ENCODE peak calls at places on chromosomes 11 and 22, in nine cellular contexts. V is ascending aorta, S is fibroblast of mammary gland, Q is upper lobe of right lung, M is epithelial cell of esophagus, C is dorsolateral prefrontal cortex, F is lower lobe of right lung, W is transverse colon, P is BE2C. B is an unnamed sample.

GRCh38 chr11:117663389-117663788 is 133.6 kb downstream of the DSCAML1 start:
- DNase-seq in V (no peak), S (no peak), Q (no peak), M (no peak), C (peak), F (no peak), W (no peak), P (no peak), B (no peak)

GRCh38 chr11:70466154-70466553 is 67.8 kb downstream of the CTTN start:
- DNase-seq in V (no peak), S (peak), Q (peak), M (peak), C (no peak), F (no peak), W (no peak), P (no peak), B (no peak)

GRCh38 chr22:26481112-26481693 is 2.4 kb downstream of the HPS4 start:
- DNase-seq in V (no peak), S (no peak), Q (no peak), M (peak), C (no peak), F (no peak), W (no peak), P (no peak), B (no peak)

GRCh38 chr11:112156153-112156552 is 7.7 kb downstream of the IL18 start:
- DNase-seq in V (no peak), S (no peak), Q (no peak), M (no peak), C (no peak), F (no peak), W (no peak), P (no peak), B (no peak)

GRCh38 chr11:289145-289705 is 299 bp downstream of the PGGHG start:
- DNase-seq in V (no peak), S (no peak), Q (no peak), M (no peak), C (no peak), F (no peak), W (peak), P (no peak), B (no peak)

GRCh38 chr11:64890084-64890944 is 11.9 kb upstream of the EHD1 start:
- DNase-seq in V (no peak), S (no peak), Q (no peak), M (no peak), C (no peak), F (no peak), W (peak), P (no peak), B (no peak)

GRCh38 chr11:61045271-61045670 is 57.0 kb upstream of the CD5 start:
- DNase-seq in V (no peak), S (no peak), Q (no peak), M (peak), C (no peak), F (no peak), W (no peak), P (no peak), B (no peak)

GRCh38 chr11:69750108-69750850 is 24.9 kb downstream of the FGF4 start:
- DNase-seq in V (no peak), S (no peak), Q (no peak), M (no peak), C (no peak), F (no peak), W (no peak), P (no peak), B (no peak)

GRCh38 chr11:90219438-90219837 is 3.4 kb downstream of the CHORDC1 start:
- DNase-seq in V (no peak), S (no peak), Q (no peak), M (peak), C (no peak), F (no peak), W (no peak), P (no peak), B (no peak)

GRCh38 chr11:74024630-74025029 is 15.7 kb upstream of the UCP3 start:
- DNase-seq in V (peak), S (peak), Q (no peak), M (peak), C (no peak), F (peak), W (peak), P (no peak), B (peak)

GRCh38 chr22:30754971-30755759 is 60.5 kb downstream of the OSBP2 start:
- DNase-seq in V (no peak), S (peak), Q (no peak), M (peak), C (peak), F (no peak), W (peak), P (peak), B (peak)

GRCh38 chr22:40243891-40244290 is 66.2 kb downstream of the TNRC6B start:
- DNase-seq in V (no peak), S (no peak), Q (no peak), M (no peak), C (no peak), F (no peak), W (no peak), P (no peak), B (no peak)

GRCh38 chr11:75562836-75563484 is 907 bp downstream of the SERPINH1 start:
- DNase-seq in V (no peak), S (peak), Q (no peak), M (peak), C (no peak), F (no peak), W (peak), P (no peak), B (no peak)

GRCh38 chr11:13449522-13449921 is 13.5 kb downstream of the BTBD10 start:
- DNase-seq in V (no peak), S (no peak), Q (no peak), M (no peak), C (no peak), F (no peak), W (no peak), P (no peak), B (no peak)

GRCh38 chr22:20298110-20298802 is 21.6 kb downstream of the DGCR6L start:
- DNase-seq in V (no peak), S (no peak), Q (no peak), M (no peak), C (no peak), F (no peak), W (no peak), P (no peak), B (no peak)
- H3K4me3 ChIP-seq in V (peak), S (no peak), Q (peak), M (peak), C (peak), F (peak), W (peak), P (no peak), B (no peak)

DNA sequence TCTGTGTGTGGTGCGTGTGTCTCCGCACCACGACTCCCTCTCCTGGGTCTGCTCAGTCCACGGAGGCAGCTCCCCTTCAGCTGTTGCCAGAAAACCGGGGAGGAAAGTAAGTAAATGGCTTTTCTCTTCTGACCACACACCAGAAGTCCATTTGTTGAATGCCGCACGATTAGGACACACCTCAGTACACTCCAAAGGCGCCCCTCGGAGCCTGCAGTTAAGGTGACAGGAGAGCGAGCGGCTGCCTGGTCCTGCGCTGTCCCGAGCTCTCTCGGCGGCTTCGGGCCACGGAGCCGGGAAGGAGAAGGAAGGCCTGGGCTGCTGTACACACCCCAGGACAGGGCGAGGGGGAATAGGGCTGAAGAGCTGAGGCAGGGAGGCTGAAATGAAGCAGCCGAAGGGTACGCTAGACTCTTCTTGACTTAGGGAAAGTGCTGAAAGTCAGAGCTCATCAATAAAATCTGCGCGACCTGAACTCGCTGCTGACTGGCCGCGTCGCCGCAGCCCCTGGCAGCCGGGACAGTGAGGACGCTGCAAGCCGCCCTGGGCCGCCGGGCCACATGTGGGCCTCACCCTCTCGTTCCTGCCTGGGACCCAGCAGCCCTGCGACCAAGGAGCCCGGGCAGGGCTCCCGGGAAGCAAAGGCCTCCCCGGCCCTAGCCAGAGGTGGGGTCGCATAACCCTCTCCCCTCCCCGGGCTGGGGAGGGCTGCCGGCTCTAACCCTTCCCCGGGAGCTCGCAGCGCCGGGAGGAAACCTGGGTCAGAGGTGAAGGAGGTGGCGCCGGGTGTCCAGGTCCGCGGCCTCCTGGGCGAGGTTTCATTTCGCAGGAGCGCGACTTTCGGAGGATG is 1.5 kb upstream of the PAX6 start:
- DNase-seq in V (no peak), S (no peak), Q (no peak), M (no peak), C (no peak), F (no peak), W (no peak), P (no peak), B (no peak)
- H3K4me3 ChIP-seq in V (peak), S (peak), Q (peak), M (peak), C (peak), F (peak), W (peak), P (peak), B (peak)

DNA sequence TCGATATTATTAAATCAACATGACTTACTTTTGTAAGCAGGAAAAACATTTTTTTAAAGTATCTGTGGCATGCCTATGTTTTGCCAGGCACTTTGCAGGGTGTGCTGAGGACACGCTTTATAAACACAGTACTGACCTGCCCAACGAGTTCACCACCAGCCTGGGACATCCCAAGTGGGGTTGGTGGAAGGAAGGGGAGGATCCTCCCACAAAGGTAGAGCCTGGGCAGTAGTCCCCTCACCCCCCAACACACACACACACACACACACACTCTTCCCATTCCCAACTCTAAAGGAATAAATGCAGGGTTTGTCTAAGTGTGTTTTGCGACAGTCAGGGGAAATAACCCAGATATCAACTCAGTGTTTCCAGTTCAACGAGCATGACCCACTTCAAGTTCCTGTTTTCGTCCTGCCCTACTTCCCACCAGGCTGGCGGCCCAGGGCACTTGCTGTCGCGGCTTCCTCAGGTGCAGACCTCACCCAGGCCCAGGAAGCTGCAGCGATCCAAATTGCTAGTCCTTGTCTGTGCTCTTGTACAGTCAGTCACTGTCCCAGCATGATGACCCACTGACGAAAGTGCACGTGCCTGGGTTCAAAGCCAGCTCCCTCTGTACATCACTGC is 3.1 kb downstream of the CERK start:
- DNase-seq in V (no peak), S (no peak), Q (peak), M (no peak), C (no peak), F (peak), W (peak), P (peak), B (no peak)
- H3K4me3 ChIP-seq in V (no peak), S (no peak), Q (no peak), M (no peak), C (no peak), F (peak), W (no peak), P (peak), B (no peak)

GRCh38 chr11:63663809-63664208 is 7.4 kb downstream of the ATL3 start:
- DNase-seq in V (no peak), S (peak), Q (no peak), M (peak), C (no peak), F (no peak), W (no peak), P (no peak), B (peak)
- H3K4me3 ChIP-seq in V (no peak), S (no peak), Q (no peak), M (no peak), C (no peak), F (no peak), W (no peak), P (no peak), B (no peak)

GRCh38 chr11:114215428-114215827 is 80.8 kb upstream of the NNMT start:
- DNase-seq in V (no peak), S (no peak), Q (no peak), M (no peak), C (no peak), F (no peak), W (no peak), P (no peak), B (no peak)

GRCh38 chr11:114219559-114220349 is 76.4 kb upstream of the NNMT start:
- DNase-seq in V (no peak), S (peak), Q (no peak), M (no peak), C (no peak), F (no peak), W (no peak), P (no peak), B (peak)

GRCh38 chr11:114216804-114217195 is 79.4 kb upstream of the NNMT start:
- DNase-seq in V (no peak), S (no peak), Q (no peak), M (no peak), C (no peak), F (no peak), W (no peak), P (no peak), B (no peak)

GRCh38 chr11:114215871-114216803 is 80.1 kb upstream of the NNMT start:
- DNase-seq in V (no peak), S (no peak), Q (no peak), M (no peak), C (no peak), F (no peak), W (no peak), P (no peak), B (no peak)

GRCh38 chr11:114218508-114218907 is 77.7 kb upstream of the NNMT start:
- DNase-seq in V (no peak), S (no peak), Q (no peak), M (no peak), C (no peak), F (no peak), W (no peak), P (no peak), B (no peak)
- H3K4me3 ChIP-seq in V (no peak), S (no peak), Q (no peak), M (no peak), C (no peak), F (no peak), W (no peak), P (no peak), B (no peak)

B was measured in skeletal muscle cell.